ENCODE peak calls at places on chromosomes 11 and 22, in four cellular contexts. T is tibial nerve, B is ovary, M is HCT116. I is an unnamed sample.
A peak's percentile ranks its signal among the peaks of the same experiment; 100 is the strongest.

GRCh38 chr11:641806-642370 is 4.8 kb downstream of the DRD4 start:
- DNase-seq in T (no peak), M (no peak), B (no peak), I (no peak)

GRCh38 chr11:9664276-9665171 is 647 bp downstream of the SWAP70 start:
- DNase-seq in M (no peak), T (peak; percentile 26), B (peak; percentile 23), I (peak; percentile 87)

GRCh38 chr11:7673724-7674434 is 579 bp upstream of the CYB5R2 start:
- DNase-seq in T (no peak), M (peak; percentile 29), B (peak; percentile 57), I (no peak)

GRCh38 chr22:46612904-46613605 is 7.1 kb upstream of the GRAMD4 start:
- DNase-seq in B (no peak), M (no peak), T (no peak), I (no peak)

GRCh38 chr11:35845860-35846259 is 98.0 kb upstream of the LDLRAD3 start:
- DNase-seq in T (no peak), M (no peak), B (no peak), I (no peak)

GRCh38 chr22:48672387-48672786 is 1155.3 kb downstream of the BRD1 start:
- DNase-seq in T (no peak), B (no peak), M (no peak), I (no peak)

GRCh38 chr22:40477683-40478348 is 107.4 kb downstream of the SGSM3 start:
- DNase-seq in T (no peak), M (no peak), B (no peak), I (no peak)

GRCh38 chr22:36781656-36782627 is 6.0 kb upstream of the IFT27 start:
- DNase-seq in T (peak; percentile 62), M (peak; percentile 57), B (peak; percentile 73), I (peak; percentile 86)

GRCh38 chr22:30636226-30637077 is 871 bp downstream of the SLC35E4 start:
- DNase-seq in M (no peak), B (peak; percentile 39), T (no peak), I (no peak)

GRCh38 chr11:65493367-65494176 is 5.3 kb upstream of the MALAT1 start:
- DNase-seq in B (peak; percentile 79), M (peak; percentile 94), T (peak; percentile 71), I (peak; percentile 95)
- H3K4me3 ChIP-seq in B (no peak overlapping the region), M (peak overlapping the region; percentile 26), T (no peak overlapping the region), I (peak overlapping the region; percentile 12)

GRCh38 chr11:100646545-100646944 is 40.5 kb upstream of the ARHGAP42 start:
- DNase-seq in T (no peak), M (no peak), B (no peak), I (no peak)

GRCh38 chr11:100647861-100648260 is 39.2 kb upstream of the ARHGAP42 start:
- DNase-seq in T (no peak), B (no peak), M (no peak), I (no peak)
- H3K36me3 ChIP-seq in T (no peaks in the 10 kb centered on the region), B (no peaks in the 10 kb centered on the region), M (no peaks in the 10 kb centered on the region), I (no peaks in the 10 kb centered on the region)

GRCh38 chr11:131904756-131905155 is 534.3 kb downstream of the NTM start:
- DNase-seq in T (no peak), M (no peak), B (no peak), I (no peak)
- TF ChIP-seq POLR2A in T (no peak), M (no peak), B (no peak), I (no peak)

GRCh38 chr11:128608732-128609131 is 21.4 kb upstream of the ETS1 start:
- DNase-seq in T (no peak), B (no peak), M (no peak), I (no peak)
- H3K4me3 ChIP-seq in T (no peak overlapping the region), B (no peak overlapping the region), M (no peak overlapping the region), I (no peak overlapping the region)

GRCh38 chr22:49827307-49827852 is 293 bp downstream of the BRD1 start:
- DNase-seq in T (no peak), M (no peak), B (no peak), I (no peak)

GRCh38 chr22:49826603-49827306 is 918 bp downstream of the BRD1 start:
- DNase-seq in B (peak; percentile 65), M (no peak), T (no peak), I (no peak)

GRCh38 chr22:49825436-49825835 is 2.2 kb downstream of the BRD1 start:
- DNase-seq in T (no peak), M (no peak), B (no peak), I (no peak)

GRCh38 chr22:49824936-49825335 is 2.7 kb downstream of the BRD1 start:
- DNase-seq in B (no peak), M (no peak), T (no peak), I (no peak)

GRCh38 chr22:49825944-49826602 is 1.6 kb downstream of the BRD1 start:
- DNase-seq in M (no peak), T (no peak), B (no peak), I (no peak)
- H3K36me3 ChIP-seq in M (peaks cover 18% of the 10 kb centered on the region), T (no peaks in the 10 kb centered on the region), B (no peaks in the 10 kb centered on the region), I (peaks cover 34% of the 10 kb centered on the region)

GRCh38 chr22:50306753-50307749 is at the start of gene PLXNB2:
- DNase-seq in B (peak; percentile 86), M (peak; percentile 56), T (peak; percentile 64), I (no peak)
- TF ChIP-seq POLR2A in B (peak; percentile 56), M (peak; percentile 45), T (no peak), I (no peak)

GRCh38 chr11:69492201-69492991 is 10.9 kb downstream of the LINC01488 start:
- DNase-seq in B (no peak), M (no peak), T (no peak), I (no peak)
- H3K4me3 ChIP-seq in B (no peak overlapping the region), M (no peak overlapping the region), T (no peak overlapping the region), I (no peak overlapping the region)

DNA sequence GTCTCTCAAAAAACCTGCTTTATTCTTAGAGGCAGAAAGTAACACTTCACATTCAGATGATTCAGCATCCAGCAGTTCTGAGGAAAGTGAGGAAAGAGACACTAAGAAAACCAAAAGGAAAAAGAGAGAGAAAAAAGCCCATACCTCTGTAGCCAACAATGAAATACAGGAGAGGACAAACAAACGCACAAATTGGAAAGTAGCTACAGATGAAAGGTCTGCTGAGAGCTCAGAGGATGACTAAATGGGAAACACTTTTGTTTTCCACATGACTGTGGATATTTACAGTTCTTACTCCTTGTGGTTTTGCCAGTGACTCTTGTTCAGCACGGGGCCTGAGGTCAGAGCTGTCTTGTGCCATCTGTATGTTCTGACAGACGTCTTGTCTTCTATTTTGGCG is 3.8 kb downstream of the TIMM8B start:
- DNase-seq in B (no peak), T (no peak), M (no peak), I (no peak)
- H3K36me3 ChIP-seq in B (peaks cover 2% of the 10 kb centered on the region), T (no peaks in the 10 kb centered on the region), M (peaks cover 54% of the 10 kb centered on the region), I (peaks cover 72% of the 10 kb centered on the region)

GRCh38 chr11:68753300-68753699 is 2.0 kb upstream of the TESMIN start:
- DNase-seq in B (no peak), T (no peak), M (no peak), I (no peak)

GRCh38 chr11:68749501-68750196 is 1.7 kb downstream of the TESMIN start:
- DNase-seq in T (no peak), M (no peak), B (no peak), I (no peak)

GRCh38 chr11:68750197-68750987 is 928 bp downstream of the TESMIN start:
- DNase-seq in M (no peak), B (peak; percentile 38), T (no peak), I (no peak)

GRCh38 chr11:68750988-68751325 is 363 bp downstream of the TESMIN start:
- DNase-seq in B (peak; percentile 28), T (no peak), M (no peak), I (no peak)

GRCh38 chr11:68751331-68751856 is at the start of gene TESMIN:
- DNase-seq in T (peak; percentile 66), B (peak; percentile 89), M (peak; percentile 64), I (peak; percentile 93)
- TF ChIP-seq POLR2A in T (no peak), B (no peak), M (peak; percentile 34), I (no peak)

GRCh38 chr11:61744181-61744580 is 8.3 kb upstream of the MYRF start:
- DNase-seq in T (no peak), B (no peak), M (no peak), I (no peak)

GRCh38 chr11:61739966-61740365 is 12.5 kb upstream of the MYRF start:
- DNase-seq in T (no peak), B (no peak), M (no peak), I (no peak)

GRCh38 chr11:61744609-61745156 is 7.8 kb upstream of the MYRF start:
- DNase-seq in M (no peak), T (no peak), B (no peak), I (no peak)

GRCh38 chr11:61743486-61744095 is 8.8 kb upstream of the MYRF start:
- DNase-seq in T (no peak), M (no peak), B (no peak), I (no peak)

DNA sequence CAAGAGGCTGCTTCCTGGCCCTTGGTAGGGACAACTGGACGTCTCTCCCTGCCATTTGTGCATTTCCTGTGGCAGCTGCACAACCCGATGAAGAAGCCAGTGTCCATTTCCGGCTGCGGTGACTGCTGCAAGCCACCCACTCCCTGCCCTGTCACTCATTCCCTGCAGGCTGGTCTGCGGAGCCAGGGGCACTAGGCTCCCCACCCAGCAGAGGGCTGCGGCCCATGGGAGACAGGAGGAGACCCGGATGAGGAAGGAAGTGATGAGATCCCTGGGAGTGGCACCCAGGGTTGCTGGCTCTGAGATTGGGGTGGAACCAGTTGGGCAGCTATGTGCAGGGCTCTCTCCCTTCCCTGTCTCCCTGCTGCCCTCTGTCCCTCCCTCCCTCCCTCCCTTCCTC is 10.0 kb upstream of the MYRF start:
- DNase-seq in T (no peak), M (no peak), B (no peak), I (no peak)
- H3K4me3 ChIP-seq in T (no peak overlapping the region), M (no peak overlapping the region), B (no peak overlapping the region), I (no peak overlapping the region)

I was measured in suprapubic skin.